ENCODE peak calls at places on chromosome 5, in seven cellular contexts. W is K562, H is endothelial cell of umbilical vein, K is GM12878, O is H1, V is HCT116, J is HepG2. X is an unnamed sample.

GRCh38 chr5:104635216-104635615 is 1072.6 kb upstream of the NUDT12 start:
- DNase-seq in W (no peak), H (peak), K (no peak), O (no peak), V (no peak), J (no peak), X (no peak)

GRCh38 chr5:129019401-129019908 is 54.2 kb downstream of the SLC27A6 start:
- DNase-seq in W (no peak), H (no peak), K (no peak), O (no peak), V (no peak), J (no peak), X (no peak)

GRCh38 chr5:154830219-154830595 is 20.2 kb downstream of the FAXDC2 start:
- DNase-seq in W (no peak), H (no peak), K (no peak), O (no peak), V (no peak), J (no peak), X (no peak)

GRCh38 chr5:116528519-116529234 is 45.9 kb downstream of the SEMA6A start:
- DNase-seq in W (no peak), H (no peak), K (no peak), O (no peak), V (no peak), J (no peak), X (no peak)

GRCh38 chr5:87394407-87394806 is 18.3 kb downstream of the CCNH start:
- DNase-seq in W (no peak), H (peak), K (no peak), O (no peak), V (no peak), J (no peak), X (no peak)

GRCh38 chr5:171092194-171092593 is 216.9 kb upstream of the TLX3 start:
- DNase-seq in W (no peak), H (peak), K (no peak), O (no peak), V (peak), J (no peak), X (no peak)

GRCh38 chr5:59525957-59526356 is 367.6 kb downstream of the PDE4D start:
- DNase-seq in W (no peak), H (peak), K (no peak), O (no peak), V (no peak), J (peak), X (peak)

GRCh38 chr5:369151-369939 is 47.8 kb downstream of the AHRR start:
- DNase-seq in W (no peak), H (no peak), K (peak), O (peak), V (no peak), J (no peak), X (no peak)

GRCh38 chr5:23528677-23529076 is 21.3 kb downstream of the PRDM9 start:
- DNase-seq in W (no peak), H (no peak), K (no peak), O (no peak), V (no peak), J (no peak), X (no peak)

GRCh38 chr5:149739371-149739770 is 9.3 kb downstream of the PPARGC1B start:
- DNase-seq in W (no peak), H (no peak), K (no peak), O (no peak), V (no peak), J (no peak), X (no peak)

GRCh38 chr5:54760182-54760935 is 225.0 kb downstream of the ESM1 start:
- DNase-seq in W (no peak), H (no peak), K (no peak), O (no peak), V (no peak), J (no peak), X (no peak)

GRCh38 chr5:27778121-27778520 is 739.7 kb upstream of the CDH9 start:
- DNase-seq in W (no peak), H (no peak), K (no peak), O (no peak), V (no peak), J (no peak), X (no peak)

GRCh38 chr5:160451281-160451680 is 29.6 kb downstream of the PTTG1 start:
- DNase-seq in W (no peak), H (peak), K (no peak), O (no peak), V (no peak), J (no peak), X (no peak)

GRCh38 chr5:111670826-111671492 is 86.0 kb downstream of the NREP start:
- DNase-seq in W (no peak), H (peak), K (no peak), O (no peak), V (no peak), J (no peak), X (no peak)

GRCh38 chr5:83567741-83568530 is 96.4 kb downstream of the VCAN start:
- DNase-seq in W (no peak), H (peak), K (no peak), O (no peak), V (no peak), J (peak), X (peak)

GRCh38 chr5:125478599-125478998 is 732.2 kb upstream of the ZNF608 start:
- DNase-seq in W (no peak), H (no peak), K (no peak), O (no peak), V (no peak), J (no peak), X (no peak)

GRCh38 chr5:2877520-2877919 is 126.0 kb upstream of the IRX2 start:
- DNase-seq in W (no peak), H (no peak), K (no peak), O (peak), V (no peak), J (no peak), X (no peak)

GRCh38 chr5:17184596-17184995 is 32.8 kb upstream of the BASP1 start:
- DNase-seq in W (no peak), H (no peak), K (no peak), O (no peak), V (no peak), J (no peak), X (no peak)

GRCh38 chr5:117463836-117464235 is 889.2 kb upstream of the SEMA6A start:
- DNase-seq in W (no peak), H (no peak), K (no peak), O (no peak), V (no peak), J (no peak), X (no peak)

GRCh38 chr5:100505984-100506670 is 29.0 kb upstream of the FAM174A start:
- DNase-seq in W (no peak), H (peak), K (no peak), O (no peak), V (peak), J (no peak), X (no peak)

GRCh38 chr5:10507575-10508024 is 56.3 kb upstream of the ANKRD33B start:
- DNase-seq in W (peak), H (peak), K (no peak), O (no peak), V (no peak), J (no peak), X (no peak)

GRCh38 chr5:83925321-83925877 is 204.7 kb upstream of the HAPLN1 start:
- DNase-seq in W (no peak), H (no peak), K (no peak), O (no peak), V (peak), J (no peak), X (no peak)

GRCh38 chr5:138972230-138972629 is 97.1 kb upstream of the LRRTM2 start:
- DNase-seq in W (no peak), H (no peak), K (no peak), O (no peak), V (no peak), J (no peak), X (no peak)

GRCh38 chr5:39224196-39224754 is 4.9 kb upstream of the FYB1 start:
- DNase-seq in W (peak), H (no peak), K (no peak), O (no peak), V (no peak), J (no peak), X (no peak)
- H3K9ac ChIP-seq in W (no peak), H (no peak), K (no peak), O (no peak), V (no peak), J (no peak), X (no peak)

GRCh38 chr5:41871866-41872265 is 1.6 kb upstream of the OXCT1 start:
- DNase-seq in W (no peak), H (peak), K (no peak), O (no peak), V (no peak), J (no peak), X (no peak)
- TF ChIP-seq POLR2AphosphoS5 in W (no peak), H (no peak), K (no peak), O (no peak), V (no peak), J (no peak), X (no peak)

GRCh38 chr5:177452688-177453638 is 6.3 kb downstream of the PRR7 start:
- DNase-seq in W (no peak), H (peak), K (no peak), O (no peak), V (no peak), J (no peak), X (no peak)

GRCh38 chr5:177455661-177456590 is 9.3 kb downstream of the PRR7 start:
- DNase-seq in W (peak), H (peak), K (no peak), O (peak), V (peak), J (peak), X (peak)

GRCh38 chr5:177455036-177455660 is 8.5 kb downstream of the PRR7 start:
- DNase-seq in W (peak), H (peak), K (no peak), O (peak), V (peak), J (peak), X (no peak)

GRCh38 chr5:177453852-177454396 is 7.3 kb downstream of the PRR7 start:
- DNase-seq in W (no peak), H (no peak), K (no peak), O (peak), V (no peak), J (no peak), X (no peak)

GRCh38 chr5:177454397-177455035 is 7.9 kb downstream of the PRR7 start:
- DNase-seq in W (peak), H (peak), K (no peak), O (peak), V (peak), J (peak), X (no peak)
- TF ChIP-seq EZH2 in W (no peak), H (no peak), K (no peak), O (no peak), V (no peak), J (no peak), X (no peak)

GRCh38 chr5:159385529-159385928 is 55.2 kb upstream of the IL12B start:
- DNase-seq in W (no peak), H (no peak), K (no peak), O (no peak), V (no peak), J (no peak), X (no peak)
- H3K9ac ChIP-seq in W (no peak), H (no peak), K (no peak), O (no peak), V (no peak), J (no peak), X (no peak)

DNA sequence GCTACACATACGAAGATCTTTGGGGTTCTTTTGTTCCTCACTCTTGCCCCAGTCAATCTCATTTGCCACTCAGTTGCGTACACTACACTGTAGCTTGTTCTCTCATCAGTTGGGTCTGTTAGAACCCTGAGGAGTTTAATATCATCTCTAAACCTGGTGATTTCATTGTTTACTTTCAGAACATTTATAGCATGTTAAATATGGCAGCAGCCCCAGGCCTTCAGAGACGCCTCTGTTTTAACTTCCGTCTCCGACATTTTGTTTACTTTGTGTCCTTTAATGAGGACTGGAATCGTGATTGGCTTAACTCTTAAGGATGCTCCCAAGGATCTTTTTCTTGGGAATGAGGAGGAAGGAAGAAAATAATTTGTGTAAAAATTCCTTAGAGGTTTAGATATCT is 510.1 kb downstream of the NR2F1-AS1 start:
- DNase-seq in W (no peak), H (no peak), K (no peak), O (no peak), V (no peak), J (no peak), X (no peak)
- TF ChIP-seq POLR2AphosphoS5 in W (no peak), H (no peak), K (no peak), O (no peak), V (no peak), J (no peak), X (no peak)